ENCODE peak calls at places on chromosomes 16 and 17, in ten cellular contexts. B, H, M, F, Y, K, A, T, E and C are unnamed samples.

GRCh38 chr16:56742030-56742984 is 12.4 kb downstream of the NUP93 start:
- DNase-seq in H (peak), T (peak), B (peak), F (no peak), E (no peak), K (peak), M (peak), A (no peak), Y (no peak), C (peak)

GRCh38 chr17:40063034-40063765 is 435 bp downstream of the THRA start:
- DNase-seq in H (no peak), M (no peak), Y (peak), K (no peak), F (peak), B (peak), T (no peak), A (peak), E (peak), C (peak)

GRCh38 chr16:73329363-73330306 is 281.7 kb upstream of the ZFHX3 start:
- DNase-seq in T (no peak), F (no peak), M (no peak), E (no peak), B (no peak), A (no peak), Y (peak), K (no peak), H (no peak), C (no peak)

GRCh38 chr16:82257990-82258389 is 88.0 kb upstream of the MPHOSPH6 start:
- DNase-seq in M (no peak), H (no peak), A (no peak), Y (no peak), E (no peak), K (no peak), F (no peak), B (no peak), T (no peak), C (no peak)

GRCh38 chr16:68257251-68257905 is 6.9 kb upstream of the SLC7A6 start:
- DNase-seq in Y (no peak), K (no peak), M (no peak), F (no peak), E (peak), B (peak), H (no peak), A (peak), T (no peak), C (no peak)

GRCh38 chr17:77234695-77235094 is 93.9 kb downstream of the SEC14L1 start:
- DNase-seq in H (no peak), A (no peak), M (no peak), E (no peak), B (no peak), Y (no peak), F (no peak), K (no peak), T (no peak), C (no peak)

GRCh38 chr16:88956546-88957455 is 20.2 kb downstream of the CBFA2T3 start:
- DNase-seq in Y (no peak), B (no peak), H (no peak), T (no peak), F (no peak), E (no peak), K (no peak), M (no peak), A (peak), C (no peak)

GRCh38 chr16:72744064-72744793 is 303.7 kb downstream of the ZFHX3 start:
- DNase-seq in Y (no peak), F (no peak), A (no peak), B (no peak), T (no peak), M (no peak), K (no peak), H (no peak), E (no peak), C (no peak)

GRCh38 chr17:74852237-74853047 is 7.2 kb downstream of the GRIN2C start:
- DNase-seq in H (peak), F (no peak), A (no peak), E (peak), B (no peak), Y (no peak), M (no peak), T (no peak), K (no peak), C (no peak)

GRCh38 chr17:80724723-80725388 is 180.2 kb downstream of the RPTOR start:
- DNase-seq in M (peak), F (no peak), B (peak), H (peak), A (peak), K (peak), Y (no peak), E (no peak), T (no peak), C (peak)

GRCh38 chr16:4734730-4735575 is 616 bp downstream of the DNAAF8 start:
- DNase-seq in K (peak), T (peak), H (peak), M (peak), B (peak), A (peak), F (peak), E (peak), Y (peak), C (peak)

DNA sequence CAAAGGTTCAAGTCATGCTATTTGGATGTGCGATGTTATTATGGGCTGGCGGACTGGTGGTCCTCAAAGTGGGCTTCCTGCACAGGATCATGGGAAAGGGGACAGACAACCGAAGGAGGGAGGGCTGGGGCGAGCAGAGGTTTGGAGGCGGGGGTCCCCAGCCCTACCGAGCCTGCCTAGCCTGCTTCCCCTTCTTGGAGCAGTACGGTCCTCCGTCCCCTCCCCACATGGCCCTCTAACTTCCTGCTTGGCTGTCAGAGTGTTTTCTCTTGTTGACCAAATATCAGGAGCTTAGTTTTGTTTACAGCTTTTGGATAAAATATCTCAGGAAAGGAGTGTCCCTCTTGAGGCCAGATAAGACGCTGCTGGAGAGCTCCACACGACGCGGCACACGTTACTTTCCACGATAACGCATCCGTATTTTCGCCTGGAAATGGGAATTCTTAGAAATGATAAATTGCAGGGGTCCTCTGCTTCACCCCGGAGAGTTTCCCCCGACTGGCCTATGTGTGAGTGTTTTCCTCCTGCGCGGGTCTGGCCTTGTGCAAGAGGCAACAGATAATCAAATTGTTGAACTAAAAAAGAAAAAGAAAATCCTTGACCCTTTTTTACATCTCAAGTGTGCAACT is 183.0 kb downstream of the MAF start:
- DNase-seq in A (no peak), M (no peak), F (peak), T (no peak), K (no peak), H (no peak), B (no peak), E (no peak), Y (no peak), C (no peak)
- TF ChIP-seq CTCF in A (no peak), M (no peak), F (no peak), T (no peak), K (no peak), H (no peak), B (no peak), E (no peak), Y (no peak), C (no peak)

GRCh38 chr17:45394913-45395568 is 37.6 kb downstream of the ARHGAP27 start:
- DNase-seq in B (peak), E (peak), T (peak), M (peak), K (peak), Y (peak), A (peak), F (peak), H (peak), C (peak)

GRCh38 chr17:45397796-45398195 is 34.9 kb downstream of the ARHGAP27 start:
- DNase-seq in T (no peak), M (no peak), Y (no peak), B (no peak), H (no peak), K (no peak), E (no peak), F (no peak), A (no peak), C (no peak)

GRCh38 chr17:45394001-45394912 is 38.4 kb downstream of the ARHGAP27 start:
- DNase-seq in Y (no peak), F (no peak), E (no peak), A (no peak), M (no peak), T (no peak), H (no peak), B (no peak), K (no peak), C (no peak)

GRCh38 chr17:45396496-45397205 is 36.0 kb downstream of the ARHGAP27 start:
- DNase-seq in T (no peak), A (peak), F (no peak), Y (no peak), E (no peak), B (no peak), K (no peak), M (no peak), H (no peak), C (no peak)

GRCh38 chr17:45395569-45396415 is 36.9 kb downstream of the ARHGAP27 start:
- DNase-seq in K (no peak), Y (no peak), B (no peak), E (no peak), F (no peak), T (no peak), A (peak), M (no peak), H (no peak), C (no peak)
- H3K4me3 ChIP-seq in K (no peak), Y (no peak), B (peak), E (no peak), F (peak), T (peak), A (peak), M (no peak), H (no peak), C (no peak)

DNA sequence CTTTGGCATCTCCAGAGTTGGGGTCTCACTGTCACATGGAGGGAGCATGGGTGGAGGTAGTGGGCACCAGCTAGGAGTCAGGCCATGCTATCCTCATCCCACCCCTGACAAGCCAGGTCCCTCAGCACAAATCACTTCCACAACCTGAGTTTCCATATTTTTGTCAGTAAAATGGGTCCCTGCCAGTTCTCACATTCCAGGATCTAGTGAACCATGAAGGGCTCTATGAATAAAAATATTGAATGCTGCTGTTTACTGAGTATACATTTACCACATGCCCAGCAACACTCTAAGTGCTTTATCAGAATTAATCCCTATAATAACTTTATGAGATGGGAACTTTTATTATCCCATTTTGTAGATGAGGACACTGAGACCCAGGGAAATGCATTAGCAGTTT is 16.8 kb downstream of the SEZ6 start:
- DNase-seq in K (no peak), E (no peak), F (no peak), A (no peak), Y (no peak), T (no peak), B (no peak), H (no peak), M (no peak), C (no peak)
- TF ChIP-seq CTCF in K (no peak), E (no peak), F (no peak), A (no peak), Y (no peak), T (no peak), B (no peak), H (no peak), M (no peak), C (no peak)

GRCh38 chr17:44383363-44383762 is 6.1 kb downstream of the ITGA2B start:
- DNase-seq in Y (no peak), A (no peak), T (no peak), F (no peak), E (no peak), M (no peak), K (no peak), B (no peak), H (no peak), C (no peak)

GRCh38 chr17:44384823-44385286 is 4.6 kb downstream of the ITGA2B start:
- DNase-seq in B (no peak), T (no peak), M (no peak), H (no peak), E (no peak), K (no peak), A (no peak), Y (no peak), F (no peak), C (no peak)

GRCh38 chr17:44383861-44384260 is 5.6 kb downstream of the ITGA2B start:
- DNase-seq in H (no peak), B (no peak), E (no peak), M (no peak), Y (no peak), K (no peak), A (no peak), T (no peak), F (no peak), C (no peak)

GRCh38 chr17:44385287-44386181 is 3.9 kb downstream of the ITGA2B start:
- DNase-seq in Y (peak), K (peak), F (peak), E (peak), H (peak), T (peak), A (peak), B (peak), M (peak), C (peak)

GRCh38 chr17:44384281-44384822 is 5.1 kb downstream of the ITGA2B start:
- DNase-seq in M (no peak), Y (no peak), T (no peak), H (no peak), F (no peak), B (no peak), K (no peak), E (no peak), A (no peak), C (no peak)
- H3K4me3 ChIP-seq in M (no peak), Y (no peak), T (no peak), H (no peak), F (peak), B (no peak), K (no peak), E (no peak), A (peak), C (no peak)

DNA sequence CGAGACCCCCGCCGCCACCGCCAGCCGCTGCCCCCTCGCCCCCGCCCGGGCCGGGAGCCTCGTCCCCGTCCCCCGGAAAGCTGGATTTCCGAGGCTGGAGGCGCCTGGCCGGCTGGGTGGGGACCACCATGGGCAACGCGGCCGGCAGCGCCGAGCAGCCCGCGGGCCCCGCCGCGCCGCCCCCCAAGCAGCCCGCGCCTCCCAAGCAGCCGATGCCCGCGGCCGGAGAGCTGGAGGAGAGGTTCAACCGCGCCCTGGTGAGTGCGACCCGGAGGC is 250 bp downstream of the FMNL1 start:
- DNase-seq in E (no peak), Y (no peak), A (no peak), T (no peak), K (no peak), H (no peak), B (no peak), F (no peak), M (no peak), C (no peak)
- TF ChIP-seq CTCF in E (no peak), Y (no peak), A (no peak), T (no peak), K (no peak), H (no peak), B (no peak), F (no peak), M (no peak), C (no peak)